ENCODE peak calls at places on chromosomes 1 and 21, in four cellular contexts. One of them, this sample, is unnamed.

GRCh38 chr21:16563795-16564194 is 834.0 kb downstream of the USP25 start:
- DNase-seq in mammary epithelial cell: peak
- DNase-seq in MM.1S: no peak
- DNase-seq in adrenal gland: peak
- DNase-seq in this sample: peak

GRCh38 chr1:208241541-208241940 is 2.6 kb downstream of the PLXNA2 start:
- DNase-seq in MM.1S: no peak
- DNase-seq in mammary epithelial cell: no peak
- DNase-seq in adrenal gland: no peak
- DNase-seq in this sample: no peak

GRCh38 chr21:14366998-14367397 is 15.9 kb downstream of the HSPA13 start:
- DNase-seq in mammary epithelial cell: no peak
- DNase-seq in MM.1S: no peak
- DNase-seq in adrenal gland: no peak
- DNase-seq in this sample: no peak

GRCh38 chr1:89762431-89762800 is 58.4 kb upstream of the LRRC8D start:
- DNase-seq in adrenal gland: no peak
- DNase-seq in MM.1S: peak
- DNase-seq in mammary epithelial cell: no peak
- DNase-seq in this sample: no peak

GRCh38 chr21:40841524-40842196 is 5.3 kb downstream of the DSCAM start:
- DNase-seq in mammary epithelial cell: peak
- DNase-seq in adrenal gland: peak
- DNase-seq in MM.1S: peak
- DNase-seq in this sample: no peak

GRCh38 chr1:13783551-13783950 is 83.6 kb downstream of the PRDM2 start:
- DNase-seq in adrenal gland: no peak
- DNase-seq in MM.1S: no peak
- DNase-seq in mammary epithelial cell: no peak
- DNase-seq in this sample: no peak

GRCh38 chr1:42043811-42044210 is 109.4 kb upstream of the GUCA2B start:
- DNase-seq in adrenal gland: no peak
- DNase-seq in mammary epithelial cell: no peak
- DNase-seq in MM.1S: no peak
- DNase-seq in this sample: no peak

GRCh38 chr1:119674835-119675289 is 26.8 kb upstream of the ZNF697 start:
- DNase-seq in adrenal gland: peak
- DNase-seq in MM.1S: no peak
- DNase-seq in mammary epithelial cell: peak
- DNase-seq in this sample: peak

GRCh38 chr1:167095368-167095767 is 1.5 kb downstream of the STYXL2 start:
- DNase-seq in adrenal gland: no peak
- DNase-seq in MM.1S: no peak
- DNase-seq in mammary epithelial cell: peak
- DNase-seq in this sample: peak

GRCh38 chr1:245695211-245695610 is 540.4 kb downstream of the KIF26B start:
- DNase-seq in MM.1S: no peak
- DNase-seq in adrenal gland: no peak
- DNase-seq in mammary epithelial cell: no peak
- DNase-seq in this sample: no peak

GRCh38 chr1:110007458-110007857 is 22.9 kb downstream of the AHCYL1 start:
- DNase-seq in MM.1S: no peak
- DNase-seq in mammary epithelial cell: no peak
- DNase-seq in adrenal gland: no peak
- DNase-seq in this sample: no peak

GRCh38 chr1:99717005-99717404 is 49.4 kb downstream of the FRRS1 start:
- DNase-seq in adrenal gland: no peak
- DNase-seq in MM.1S: no peak
- DNase-seq in mammary epithelial cell: no peak
- DNase-seq in this sample: no peak

GRCh38 chr1:37238376-37239224 is 204.3 kb upstream of the GRIK3 start:
- DNase-seq in adrenal gland: no peak
- DNase-seq in MM.1S: no peak
- DNase-seq in mammary epithelial cell: peak
- DNase-seq in this sample: peak

GRCh38 chr1:31434979-31435378 is 22.0 kb downstream of the SERINC2 start:
- DNase-seq in adrenal gland: no peak
- DNase-seq in mammary epithelial cell: peak
- DNase-seq in MM.1S: no peak
- DNase-seq in this sample: no peak

GRCh38 chr21:14119038-14119437 is 91.7 kb downstream of the LIPI start:
- DNase-seq in mammary epithelial cell: no peak
- DNase-seq in adrenal gland: no peak
- DNase-seq in MM.1S: no peak
- DNase-seq in this sample: no peak

GRCh38 chr1:65002508-65003315 is 36.4 kb upstream of the JAK1 start:
- DNase-seq in mammary epithelial cell: peak
- DNase-seq in adrenal gland: peak
- DNase-seq in MM.1S: peak
- DNase-seq in this sample: peak

GRCh38 chr1:56466541-56466940 is 112.8 kb downstream of the PLPP3 start:
- DNase-seq in adrenal gland: no peak
- DNase-seq in MM.1S: no peak
- DNase-seq in mammary epithelial cell: no peak
- DNase-seq in this sample: no peak

GRCh38 chr1:112672842-112673241 is 1.6 kb upstream of the MOV10 start:
- DNase-seq in mammary epithelial cell: no peak
- DNase-seq in adrenal gland: no peak
- DNase-seq in MM.1S: no peak
- DNase-seq in this sample: no peak

GRCh38 chr1:112674440-112674985 is at the start of gene MOV10:
- DNase-seq in adrenal gland: peak
- DNase-seq in MM.1S: peak
- DNase-seq in mammary epithelial cell: peak
- DNase-seq in this sample: peak

GRCh38 chr1:112674986-112675727 is 698 bp downstream of the MOV10 start:
- DNase-seq in adrenal gland: no peak
- DNase-seq in MM.1S: no peak
- DNase-seq in mammary epithelial cell: peak
- DNase-seq in this sample: peak

GRCh38 chr1:112672009-112672408 is 2.5 kb upstream of the MOV10 start:
- DNase-seq in MM.1S: no peak
- DNase-seq in mammary epithelial cell: no peak
- DNase-seq in adrenal gland: no peak
- DNase-seq in this sample: no peak

DNA sequence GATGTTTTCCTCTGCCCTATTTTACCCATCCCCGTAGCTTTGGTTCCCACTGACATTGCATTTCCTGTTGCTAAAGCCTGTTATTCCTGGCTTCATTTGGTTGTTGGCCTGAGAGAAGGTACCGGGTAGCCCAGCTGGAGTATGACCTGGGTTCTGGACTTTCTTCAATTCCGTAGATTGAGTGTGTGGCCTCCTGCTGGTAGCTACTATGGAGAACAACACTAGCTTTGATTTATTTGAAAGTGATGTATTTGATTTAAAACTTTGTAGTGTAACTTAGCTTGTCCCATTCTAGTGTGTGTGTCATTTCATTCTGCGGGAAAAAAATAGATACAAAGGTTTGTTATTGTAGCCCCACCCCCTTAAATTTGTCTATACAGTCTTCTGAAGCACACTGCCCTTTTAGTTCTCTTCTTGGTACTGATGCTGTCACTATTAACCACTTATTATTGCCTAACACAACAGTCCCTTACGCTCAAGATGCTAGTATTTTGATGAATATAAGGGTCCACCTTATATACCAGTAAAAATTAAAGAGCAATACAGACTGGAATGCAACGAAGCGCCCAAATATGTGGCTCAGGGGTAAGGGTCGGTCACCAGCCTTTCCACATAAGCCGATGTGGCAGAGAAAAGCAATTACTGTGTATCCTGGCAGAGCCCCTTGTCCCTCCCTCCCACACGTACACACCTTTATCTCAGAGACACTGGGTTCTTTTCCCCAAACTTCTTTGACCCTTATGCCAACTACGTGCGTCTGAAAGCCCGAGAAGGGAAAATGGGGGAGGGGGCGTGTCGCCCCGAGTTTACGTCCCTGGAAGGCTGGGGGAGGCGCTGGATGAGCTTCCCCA is 645 bp upstream of the MOV10 start:
- DNase-seq in MM.1S: peak
- DNase-seq in mammary epithelial cell: peak
- DNase-seq in adrenal gland: peak
- DNase-seq in this sample: peak
- TF ChIP-seq CTCF in MM.1S: peak
- TF ChIP-seq CTCF in mammary epithelial cell: peak
- TF ChIP-seq CTCF in adrenal gland: peak
- TF ChIP-seq CTCF in this sample: peak

DNA sequence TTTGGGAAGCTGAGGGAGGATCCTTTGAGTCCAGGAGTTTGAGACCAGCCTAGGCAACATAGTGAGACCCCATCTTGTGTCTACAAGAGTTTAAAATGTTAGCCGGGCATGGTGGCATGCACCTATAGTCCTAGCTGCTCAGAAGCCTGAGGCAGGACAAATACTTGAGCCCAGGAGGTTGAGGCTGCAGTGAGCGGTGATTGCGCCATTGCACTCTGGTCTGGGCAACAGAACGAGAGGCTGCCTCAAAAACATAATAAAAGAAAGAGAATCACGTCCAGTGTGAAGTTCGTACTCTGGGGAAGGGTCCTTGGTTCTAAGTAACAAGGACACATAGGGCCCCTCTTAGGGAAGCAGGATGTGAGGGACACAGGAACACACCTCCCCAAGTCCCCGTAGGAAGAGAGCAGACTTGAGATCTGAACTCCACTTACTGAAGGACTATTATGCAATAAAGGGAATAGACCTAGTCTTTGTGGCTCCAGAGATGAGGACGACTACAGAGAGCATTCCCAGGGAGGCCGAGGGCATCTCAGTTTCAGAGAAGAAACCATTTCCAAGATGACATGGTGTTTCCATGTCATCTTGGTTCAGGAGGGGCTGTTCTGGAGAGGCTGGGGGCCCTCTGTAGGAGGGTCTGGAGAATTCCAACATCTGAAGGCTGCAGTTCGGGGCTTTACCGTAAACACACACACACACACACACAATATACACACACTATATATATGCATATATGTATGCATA is 10.8 kb upstream of the ENO1 start:
- DNase-seq in mammary epithelial cell: no peak
- DNase-seq in MM.1S: no peak
- DNase-seq in adrenal gland: no peak
- DNase-seq in this sample: no peak
- H3K27ac ChIP-seq in mammary epithelial cell: peak
- H3K27ac ChIP-seq in MM.1S: no peak
- H3K27ac ChIP-seq in adrenal gland: peak
- H3K27ac ChIP-seq in this sample: peak

GRCh38 chr1:232303221-232303620 is 326.7 kb downstream of the SIPA1L2 start:
- DNase-seq in MM.1S: no peak
- DNase-seq in adrenal gland: no peak
- DNase-seq in mammary epithelial cell: no peak
- DNase-seq in this sample: no peak

GRCh38 chr1:232305020-232305419 is 324.9 kb downstream of the SIPA1L2 start:
- DNase-seq in mammary epithelial cell: no peak
- DNase-seq in adrenal gland: no peak
- DNase-seq in MM.1S: no peak
- DNase-seq in this sample: no peak

GRCh38 chr1:232307299-232307698 is 322.6 kb downstream of the SIPA1L2 start:
- DNase-seq in mammary epithelial cell: no peak
- DNase-seq in adrenal gland: no peak
- DNase-seq in MM.1S: no peak
- DNase-seq in this sample: no peak

GRCh38 chr1:232308616-232309015 is 321.3 kb downstream of the SIPA1L2 start:
- DNase-seq in adrenal gland: no peak
- DNase-seq in MM.1S: no peak
- DNase-seq in mammary epithelial cell: no peak
- DNase-seq in this sample: no peak

DNA sequence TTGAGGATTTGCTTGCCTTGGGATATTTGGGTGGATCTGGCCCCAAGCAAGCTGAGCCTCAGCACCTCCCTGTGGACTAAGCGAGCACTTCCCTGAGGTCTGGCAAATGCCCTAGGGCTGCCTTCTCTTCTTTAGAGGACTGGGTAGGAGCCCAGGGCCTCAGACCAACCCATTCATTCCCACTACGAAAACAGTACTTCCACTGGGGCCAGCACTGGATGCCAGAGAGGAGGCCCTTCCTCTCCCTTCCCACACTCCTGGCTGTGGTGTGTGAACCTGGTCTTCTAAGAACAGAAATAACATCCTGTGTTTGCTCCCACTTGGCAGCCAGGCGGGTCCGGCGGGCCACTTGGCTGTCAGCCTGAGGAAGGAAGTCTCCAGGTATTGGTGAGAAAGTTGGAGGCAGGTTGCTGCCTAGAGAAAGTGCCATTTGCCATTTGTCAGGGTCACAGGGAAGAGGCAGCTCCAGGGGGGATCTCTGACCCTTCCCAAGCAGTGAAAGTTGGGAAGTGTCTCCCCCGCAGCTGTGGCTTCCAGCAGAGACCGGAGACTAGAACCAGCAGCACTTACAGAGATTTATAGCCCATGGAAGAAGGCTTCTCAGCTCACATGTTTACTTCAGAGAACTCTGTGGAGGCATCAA is 323.5 kb downstream of the SIPA1L2 start:
- DNase-seq in MM.1S: no peak
- DNase-seq in mammary epithelial cell: no peak
- DNase-seq in adrenal gland: no peak
- DNase-seq in this sample: no peak
- TF ChIP-seq CTCF in MM.1S: no peak
- TF ChIP-seq CTCF in mammary epithelial cell: peak
- TF ChIP-seq CTCF in adrenal gland: no peak
- TF ChIP-seq CTCF in this sample: no peak

DNA sequence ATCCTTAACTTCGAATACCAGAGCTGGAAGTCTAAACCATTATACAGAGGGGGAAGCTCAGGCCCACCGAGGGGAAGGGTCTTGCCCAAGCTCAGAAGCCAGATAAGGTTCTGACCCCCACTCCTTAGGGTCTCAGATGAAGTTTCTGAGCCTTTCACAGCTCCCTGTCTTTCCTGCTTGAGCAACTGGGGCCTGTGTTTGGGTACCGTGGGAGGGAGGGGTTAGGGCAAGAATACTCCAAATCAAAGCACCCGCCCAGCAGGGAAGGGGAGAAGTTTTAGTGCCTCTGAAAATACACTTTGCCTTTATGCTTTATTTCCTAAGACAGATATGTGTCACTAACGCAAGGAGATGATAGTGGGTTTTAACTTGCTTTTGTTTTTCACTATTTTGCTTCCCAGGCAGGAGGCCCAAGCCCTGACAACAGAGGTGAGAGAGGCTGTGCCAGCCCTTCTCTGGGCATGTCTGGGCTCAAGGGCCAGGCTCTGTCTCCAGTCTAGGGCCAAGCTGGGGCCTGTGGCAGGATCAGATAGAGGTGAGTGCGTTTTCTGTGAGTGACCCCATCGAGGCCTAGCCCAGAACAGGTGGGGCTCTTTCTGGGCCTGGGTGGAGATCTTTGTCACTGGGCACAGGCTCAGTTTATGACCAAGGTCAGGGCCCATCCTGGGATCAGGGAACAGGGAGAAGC is 20.6 kb upstream of the TENT5B start:
- DNase-seq in adrenal gland: no peak
- DNase-seq in MM.1S: no peak
- DNase-seq in mammary epithelial cell: peak
- DNase-seq in this sample: no peak
- H3K27ac ChIP-seq in adrenal gland: peak
- H3K27ac ChIP-seq in MM.1S: no peak
- H3K27ac ChIP-seq in mammary epithelial cell: peak
- H3K27ac ChIP-seq in this sample: peak

GRCh38 chr1:75127916-75128717 is 6.1 kb upstream of the LHX8 start:
- DNase-seq in mammary epithelial cell: no peak
- DNase-seq in adrenal gland: no peak
- DNase-seq in MM.1S: no peak
- DNase-seq in this sample: no peak
- TF ChIP-seq CTCF in mammary epithelial cell: no peak
- TF ChIP-seq CTCF in adrenal gland: no peak
- TF ChIP-seq CTCF in MM.1S: no peak
- TF ChIP-seq CTCF in this sample: no peak

This sample was measured in RWPE1.